ENCODE peak calls at places on chromosomes 5 and 9, in seven cellular contexts. I is neural crest cell, Y is AG10803, P is OCI-LY7, O is anterior cingulate cortex, U is HT-29, R is non-pigmented ciliary epithelial cell. C is an unnamed sample.

GRCh38 chr5:132019857-132020555 is 8.5 kb upstream of the ACSL6 start:
- DNase-seq in O (no peak), U (no peak), R (no peak), Y (no peak), I (no peak), P (no peak), C (no peak)

GRCh38 chr5:179819296-179820126 is 1.2 kb upstream of the SQSTM1 start:
- DNase-seq in R (no peak), O (peak), Y (peak), I (no peak), U (peak), P (peak), C (no peak)

GRCh38 chr9:89177401-89178161 is 1.0 kb downstream of the SHC3 start:
- DNase-seq in U (no peak), Y (peak), O (no peak), I (peak), P (no peak), R (no peak), C (no peak)

GRCh38 chr9:26856413-26857032 is 36.1 kb downstream of the CAAP1 start:
- DNase-seq in Y (peak), O (no peak), R (peak), P (peak), U (peak), I (peak), C (peak)

GRCh38 chr9:134707031-134707680 is 65.6 kb downstream of the COL5A1 start:
- DNase-seq in Y (peak), P (no peak), U (no peak), I (no peak), R (no peak), O (no peak), C (no peak)

GRCh38 chr9:115013998-115014397 is 83.6 kb upstream of the TNFSF8 start:
- DNase-seq in O (peak), U (peak), R (peak), Y (peak), P (peak), I (peak), C (peak)

GRCh38 chr5:90932052-90932699 is 373.6 kb downstream of the ADGRV1 start:
- DNase-seq in I (peak), P (peak), Y (peak), U (peak), R (peak), O (no peak), C (peak)

GRCh38 chr5:172469697-172470096 is 15.4 kb upstream of the SH3PXD2B start:
- DNase-seq in R (no peak), P (no peak), O (no peak), U (no peak), I (no peak), Y (no peak), C (no peak)

GRCh38 chr5:115168829-115169391 is 798 bp downstream of the TRIM36 start:
- DNase-seq in I (no peak), U (no peak), P (no peak), R (no peak), Y (no peak), O (no peak), C (peak)

GRCh38 chr9:92492781-92493401 is 10.6 kb upstream of the ASPN start:
- DNase-seq in Y (no peak), R (no peak), I (no peak), P (no peak), U (no peak), O (no peak), C (no peak)